ENCODE peak calls at places on chromosome 9, in eight cellular contexts. J is HCT116, R is SK-N-SH, G is GM12878, S is A549, X is K562, Y is HepG2, Z is H1. D is an unnamed sample.
A peak's percentile ranks its signal among the peaks of the same experiment; 100 is the strongest.

GRCh38 chr9:89670806-89671434 is 66.1 kb downstream of the GADD45G start:
- DNase-seq in S (no peak), Y (no peak), Z (no peak), X (no peak), J (no peak), R (no peak), G (no peak), D (no peak)

GRCh38 chr9:120043448-120043847 is 536.5 kb downstream of the CDK5RAP2 start:
- DNase-seq in R (no peak), Y (no peak), G (no peak), Z (no peak), J (no peak), S (peak; percentile 8), X (no peak), D (no peak)

GRCh38 chr9:76373173-76373771 is 21.0 kb downstream of the RFK start:
- DNase-seq in J (no peak), S (peak; percentile 93), G (no peak), Z (no peak), Y (peak; percentile 93), R (no peak), X (no peak), D (peak; percentile 80)

GRCh38 chr9:10806873-10807272 is 194.1 kb upstream of the PTPRD start:
- DNase-seq in X (no peak), Y (no peak), S (no peak), J (no peak), R (no peak), Z (no peak), G (no peak), D (no peak)

GRCh38 chr9:33129886-33130284 is 37.3 kb downstream of the B4GALT1 start:
- DNase-seq in G (no peak), R (no peak), Z (no peak), Y (no peak), J (no peak), X (no peak), S (no peak), D (no peak)

GRCh38 chr9:84669293-84670105 is at the start of gene NTRK2:
- DNase-seq in Z (peak; percentile 72), J (no peak), S (peak; percentile 17), R (peak; percentile 65), G (no peak), X (no peak), Y (no peak), D (peak; percentile 2)

GRCh38 chr9:114176601-114177295 is 21.4 kb downstream of the COL27A1 start:
- DNase-seq in Y (no peak), R (peak; percentile 68), J (no peak), Z (no peak), S (no peak), G (no peak), X (no peak), D (no peak)

GRCh38 chr9:87710448-87710847 is 15.5 kb upstream of the CTSL start:
- DNase-seq in G (no peak), Z (no peak), R (no peak), Y (no peak), S (no peak), J (no peak), X (peak; percentile 40), D (no peak)

GRCh38 chr9:78015242-78015641 is 16.4 kb downstream of the GNAQ start:
- DNase-seq in G (no peak), R (no peak), X (no peak), J (no peak), Z (no peak), S (no peak), Y (no peak), D (no peak)

GRCh38 chr9:89923961-89924504 is 319.2 kb downstream of the GADD45G start:
- DNase-seq in X (peak; percentile 1), R (no peak), Z (no peak), S (no peak), J (no peak), Y (peak; percentile 72), G (no peak), D (no peak)

GRCh38 chr9:136851941-136852663 is at the start of gene MAMDC4:
- DNase-seq in R (no peak), X (no peak), Z (peak; percentile 47), G (no peak), J (no peak), S (no peak), Y (no peak), D (no peak)

GRCh38 chr9:81619353-81620008 is 69.9 kb downstream of the TLE1 start:
- DNase-seq in S (no peak), X (no peak), R (no peak), G (no peak), Y (no peak), Z (no peak), J (no peak), D (peak; percentile 98)

GRCh38 chr9:73855206-73855605 is 641.9 kb upstream of the RORB start:
- DNase-seq in R (no peak), X (no peak), J (no peak), Z (no peak), G (no peak), Y (no peak), S (no peak), D (no peak)

DNA sequence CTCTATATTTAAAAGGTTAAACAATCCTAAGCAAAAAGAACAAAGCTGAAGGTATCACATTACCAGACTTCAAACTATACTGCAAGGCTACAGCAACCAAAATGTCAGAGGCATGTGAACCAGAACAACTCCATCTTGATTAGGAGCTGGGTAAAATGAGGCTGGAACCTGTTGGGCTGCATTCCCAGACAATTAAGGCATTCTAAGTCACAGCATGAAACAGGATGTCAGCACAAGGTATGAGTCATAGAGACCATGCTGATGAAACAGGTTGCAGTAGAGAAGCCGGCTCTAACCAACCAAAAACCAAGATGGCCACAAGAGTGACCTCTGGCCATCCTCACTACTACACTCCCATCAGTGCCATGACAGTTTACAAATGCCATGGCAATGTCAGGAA is 252.0 kb downstream of the RASEF start:
- DNase-seq in X (no peak), Z (no peak), J (peak; percentile 59), R (no peak), G (no peak), Y (no peak), S (peak; percentile 52), D (peak; percentile 62)
- H3K4me2 ChIP-seq in X (no peak overlapping the region), Z (peak overlapping the region; percentile 3), J (no peak overlapping the region), R (no peak overlapping the region), G (no peak overlapping the region), Y (no peak overlapping the region), S (no peak overlapping the region), D (no peak overlapping the region)

GRCh38 chr9:94800424-94801117 is 74.1 kb downstream of the AOPEP start:
- DNase-seq in X (no peak), Z (no peak), J (no peak), Y (no peak), G (no peak), R (no peak), S (no peak), D (peak; percentile 31)

GRCh38 chr9:94801685-94802084 is 75.2 kb downstream of the AOPEP start:
- DNase-seq in R (no peak), J (no peak), G (no peak), Y (no peak), Z (no peak), X (no peak), S (no peak), D (peak; percentile 58)

GRCh38 chr9:94804316-94804715 is 77.8 kb downstream of the AOPEP start:
- DNase-seq in Y (no peak), Z (no peak), X (no peak), J (no peak), G (no peak), S (no peak), R (no peak), D (no peak)

GRCh38 chr9:94801242-94801641 is 74.7 kb downstream of the AOPEP start:
- DNase-seq in X (no peak), Y (no peak), J (no peak), Z (no peak), G (no peak), R (no peak), S (no peak), D (peak; percentile 51)

DNA sequence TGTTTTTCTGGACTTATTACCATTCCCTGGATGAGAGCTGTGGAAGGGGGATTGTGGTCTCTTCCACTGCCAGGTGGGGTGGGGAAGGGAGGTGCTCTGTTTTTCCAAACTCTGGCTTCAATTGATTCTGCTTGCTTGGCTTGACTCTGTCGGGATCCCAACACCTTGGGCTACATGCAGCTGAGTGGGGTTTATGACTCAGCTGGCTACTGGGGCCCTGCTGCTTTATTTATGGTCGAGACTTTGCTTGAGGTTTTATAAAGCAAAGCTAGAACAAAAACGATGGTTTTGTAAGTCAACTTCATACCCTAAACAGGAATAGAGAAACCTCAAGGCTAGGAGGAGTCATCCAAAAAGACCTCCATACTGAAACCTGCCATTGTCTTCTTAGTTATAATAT is 76.3 kb downstream of the AOPEP start:
- DNase-seq in G (peak; percentile 57), X (no peak), Y (no peak), R (no peak), J (no peak), S (no peak), Z (no peak), D (peak; percentile 76)
- TF ChIP-seq RAD21 in G (peak; percentile 17), X (no peak), Y (no peak), R (no peak), J (no peak), S (no peak), Z (no peak), D (no peak)

GRCh38 chr9:19785230-19785629 is 3.6 kb downstream of the SLC24A2 start:
- DNase-seq in Z (no peak), S (no peak), G (no peak), J (no peak), R (no peak), X (no peak), Y (no peak), D (no peak)

GRCh38 chr9:19782005-19782404 is 6.8 kb downstream of the SLC24A2 start:
- DNase-seq in Z (no peak), G (no peak), Y (no peak), X (no peak), R (no peak), J (no peak), S (peak; percentile 2), D (no peak)

GRCh38 chr9:19781240-19781639 is 7.6 kb downstream of the SLC24A2 start:
- DNase-seq in Z (no peak), X (no peak), G (no peak), S (no peak), J (no peak), Y (no peak), R (peak; percentile 27), D (no peak)
- H3K4me2 ChIP-seq in Z (no peak overlapping the region), X (no peak overlapping the region), G (no peak overlapping the region), S (no peak overlapping the region), J (no peak overlapping the region), Y (no peak overlapping the region), R (no peak overlapping the region), D (no peak overlapping the region)

GRCh38 chr9:110346325-110346724 is 8.7 kb upstream of the TXNDC8 start:
- DNase-seq in X (no peak), J (no peak), S (no peak), Z (no peak), Y (no peak), G (no peak), R (no peak), D (no peak)

GRCh38 chr9:110356639-110357038 is 19.0 kb upstream of the TXNDC8 start:
- DNase-seq in Y (no peak), S (no peak), X (no peak), Z (no peak), J (no peak), R (no peak), G (no peak), D (no peak)

GRCh38 chr9:110351009-110351467 is 13.4 kb upstream of the TXNDC8 start:
- DNase-seq in S (peak; percentile 43), J (peak; percentile 51), Y (no peak), Z (no peak), G (no peak), X (peak; percentile 27), R (no peak), D (peak; percentile 80)
- TF ChIP-seq RAD21 in S (no peak), J (no peak), Y (no peak), Z (no peak), G (no peak), X (no peak), R (no peak), D (no peak)

GRCh38 chr9:96719538-96720315 is 58.2 kb downstream of the ZNF510 start:
- DNase-seq in X (no peak), Z (no peak), S (no peak), J (no peak), R (peak; percentile 15), G (no peak), Y (no peak), D (no peak)
- H3K4me2 ChIP-seq in X (no peak overlapping the region), Z (no peak overlapping the region), S (no peak overlapping the region), J (no peak overlapping the region), R (no peak overlapping the region), G (no peak overlapping the region), Y (peak overlapping the region; percentile 49), D (peak overlapping the region; percentile 12)

D was measured in IMR-90.